ENCODE peak calls at places on chromosomes 6 and 20, in nine cellular contexts. F is GM12865, I is neural progenitor cell, A is mesothelial cell of epicardium, P is choroid plexus epithelial cell, O is uterus, W is psoas muscle, K is epithelial cell of esophagus, H is activated B cell treated with CpG ODN at 0.5 μM for 24 hours. J is an unnamed sample.

GRCh38 chr6:13248549-13248948 is 79.8 kb downstream of the TBC1D7 start:
- DNase-seq in H (no peak), W (no peak), F (no peak), P (no peak), I (no peak), K (no peak), A (no peak), O (no peak), J (no peak)

GRCh38 chr6:150546457-150546856 is 53.2 kb upstream of the PLEKHG1 start:
- DNase-seq in I (no peak), K (no peak), W (no peak), O (no peak), A (no peak), H (no peak), F (no peak), P (no peak), J (no peak)

GRCh38 chr6:34529665-34530327 is 26.3 kb downstream of the SPDEF start:
- DNase-seq in K (peak; percentile 29), F (no peak), O (no peak), I (no peak), P (no peak), H (no peak), W (no peak), A (no peak), J (no peak)

GRCh38 chr20:20548527-20549266 is 163.7 kb downstream of the RALGAPA2 start:
- DNase-seq in F (no peak), P (no peak), A (no peak), H (no peak), I (no peak), O (no peak), W (no peak), K (peak; percentile 98), J (no peak)

GRCh38 chr6:125821825-125822281 is 31.1 kb downstream of the NCOA7 start:
- DNase-seq in P (no peak), F (no peak), K (no peak), W (no peak), I (no peak), H (no peak), A (no peak), O (peak; percentile 31), J (no peak)

GRCh38 chr20:19540401-19540800 is 217.7 kb upstream of the RIN2 start:
- DNase-seq in H (no peak), P (peak; percentile 24), K (no peak), O (no peak), W (no peak), F (no peak), I (no peak), A (no peak), J (no peak)

GRCh38 chr6:111972714-111973678 is 80.9 kb upstream of the CCN6 start:
- DNase-seq in F (no peak), A (no peak), O (peak; percentile 78), P (peak; percentile 97), I (no peak), K (peak; percentile 92), H (no peak), W (peak; percentile 65), J (no peak)

GRCh38 chr6:38221236-38221635 is 401.7 kb downstream of the ZFAND3 start:
- DNase-seq in W (no peak), K (no peak), I (no peak), H (no peak), F (no peak), A (no peak), P (no peak), O (no peak), J (no peak)

GRCh38 chr6:52594216-52594615 is 17.4 kb upstream of the TRAM2 start:
- DNase-seq in O (no peak), H (no peak), W (no peak), I (no peak), F (no peak), K (no peak), P (no peak), A (no peak), J (no peak)

DNA sequence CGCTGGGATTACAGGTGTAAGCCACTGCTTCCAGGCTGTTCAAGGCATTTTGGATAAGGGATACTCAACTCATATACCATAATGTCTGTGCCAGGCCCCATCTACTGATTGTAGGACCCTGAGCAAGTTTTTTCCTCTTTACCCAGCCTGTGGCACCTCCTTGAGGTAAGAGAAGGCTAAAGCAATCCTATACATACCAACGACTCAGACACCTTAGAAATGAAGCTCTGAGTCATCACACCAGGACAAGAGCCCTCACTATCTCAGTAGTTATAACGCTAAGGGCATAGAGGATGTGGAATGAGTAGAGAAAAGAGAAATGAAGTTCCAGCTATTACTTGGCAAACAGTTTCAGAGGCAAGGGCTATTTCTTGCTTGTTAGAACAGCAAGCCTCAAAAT is 16.9 kb downstream of the NDRG3 start:
- DNase-seq in P (peak; percentile 59), O (no peak), W (no peak), A (no peak), I (peak; percentile 40), F (peak; percentile 42), H (no peak), K (peak; percentile 71), J (peak; percentile 40)
- TF ChIP-seq CTCF in P (peak; percentile 35), O (no peak), W (no peak), A (no peak), I (peak; percentile 45), F (peak; percentile 23), H (no peak), K (peak; percentile 39), J (peak; percentile 17)

DNA sequence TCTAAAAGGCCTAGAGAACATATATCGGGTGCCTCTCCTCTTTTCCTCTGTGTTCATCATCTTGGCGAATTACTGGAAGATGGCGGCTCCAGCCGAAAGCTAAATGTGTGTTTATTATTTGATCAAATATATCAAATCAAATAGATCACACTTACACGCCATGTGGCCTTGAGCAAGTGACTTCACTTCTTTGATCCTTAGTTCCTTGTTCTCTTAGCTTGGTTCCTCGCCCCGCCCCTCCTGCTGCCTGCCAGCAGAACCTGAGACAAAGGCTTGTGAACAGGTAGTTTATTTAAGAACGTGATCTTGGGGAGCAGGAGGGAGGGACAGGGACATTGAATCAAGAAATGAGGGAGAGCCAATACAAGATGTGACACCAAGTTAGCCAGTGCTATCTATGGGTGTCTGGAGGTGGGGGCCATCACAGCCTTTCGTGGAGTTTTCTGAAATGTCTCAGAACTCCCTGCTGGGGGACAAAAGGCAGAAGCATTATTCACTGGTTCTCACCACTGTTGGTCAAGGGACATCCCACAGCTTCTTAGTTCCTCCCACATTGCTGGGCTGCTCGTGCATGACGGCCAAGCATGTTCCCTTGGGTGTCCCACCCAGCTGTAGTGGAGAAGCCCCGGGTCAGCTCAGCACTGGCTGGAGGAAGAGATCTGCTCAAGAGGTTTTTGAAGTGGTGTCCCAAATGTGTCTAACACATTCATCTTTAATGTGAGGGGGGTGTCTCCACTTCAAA is 44.9 kb upstream of the RNF24 start:
- DNase-seq in F (peak; percentile 71), A (no peak), O (peak; percentile 15), P (no peak), H (no peak), W (peak; percentile 81), K (no peak), I (no peak), J (peak; percentile 63)
- TF ChIP-seq CTCF in F (no peak), A (no peak), O (no peak), P (no peak), H (no peak), W (no peak), K (no peak), I (no peak), J (no peak)

GRCh38 chr6:29967379-29968010 is 25.2 kb downstream of the HLA-A start:
- DNase-seq in P (peak; percentile 41), K (peak; percentile 79), H (no peak), F (no peak), W (no peak), I (peak; percentile 16), O (no peak), A (no peak), J (no peak)
- TF ChIP-seq CTCF in P (peak; percentile 31), K (peak; percentile 23), H (no peak), F (no peak), W (peak; percentile 29), I (no peak), O (no peak), A (no peak), J (peak; percentile 27)

DNA sequence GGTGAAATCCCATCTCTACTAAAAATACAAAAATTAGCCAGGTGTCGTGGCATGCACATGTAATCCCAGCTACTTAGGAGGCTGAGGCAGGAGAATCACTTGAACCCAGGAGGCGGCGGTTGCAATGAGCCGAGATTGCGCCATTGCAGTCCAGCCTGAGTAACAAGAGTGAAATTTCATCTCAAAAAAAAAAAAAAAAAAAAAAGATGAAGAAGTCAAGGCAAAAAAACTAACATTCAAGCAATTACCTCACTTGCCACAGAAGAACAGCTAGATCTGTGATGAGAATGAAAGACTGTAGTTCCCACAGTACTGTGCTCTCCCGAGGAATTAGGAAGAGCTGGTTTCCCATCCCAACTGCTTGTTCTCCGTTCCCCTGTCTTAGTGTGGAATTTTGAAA is 144.7 kb upstream of the ECI2 start:
- DNase-seq in A (no peak), K (no peak), W (no peak), F (no peak), O (no peak), P (no peak), I (no peak), H (no peak), J (no peak)
- TF ChIP-seq CTCF in A (no peak), K (no peak), W (no peak), F (no peak), O (no peak), P (no peak), I (no peak), H (no peak), J (no peak)

DNA sequence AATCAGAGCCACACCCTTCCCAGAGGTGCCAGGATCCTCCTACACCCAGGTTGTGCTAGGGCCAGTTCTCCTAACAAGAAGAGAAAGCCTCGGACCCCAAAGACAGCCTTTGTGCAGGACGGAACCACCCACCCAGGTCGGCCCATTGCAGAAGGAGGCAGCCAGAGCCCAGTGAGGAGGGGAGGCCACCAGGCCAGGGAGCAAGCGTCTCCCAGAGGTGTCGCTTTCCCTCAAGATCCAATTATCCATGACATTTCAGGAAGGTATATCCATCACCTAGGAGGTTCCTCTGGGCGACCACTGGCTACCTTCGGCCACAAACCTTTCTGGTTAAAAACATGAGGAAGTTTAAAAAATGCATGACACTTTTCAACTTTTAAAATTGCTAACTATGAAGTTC is 87.4 kb upstream of the THBS2 start:
- DNase-seq in I (no peak), P (no peak), H (no peak), F (no peak), K (no peak), W (no peak), O (no peak), A (no peak), J (no peak)
- TF ChIP-seq CTCF in I (no peak), P (no peak), H (no peak), F (no peak), K (no peak), W (no peak), O (no peak), A (no peak), J (no peak)